ENCODE peak calls at places on chromosome 5, in nine cellular contexts. I is sigmoid colon; K is psoas muscle; X is pancreas; M is tibial nerve; B is aorta; E is ovary; G is bronchial epithelial cell; N is CD8-positive, alpha-beta memory T cell. A is an unnamed sample. For H3K36me3, the result is how much of the 10 kb centered on the place peaks cover.

GRCh38 chr5:122073023-122073422 is 5.0 kb downstream of the LOX start:
- DNase-seq in I (no peak), K (no peak), X (no peak), M (no peak), B (no peak), E (no peak), G (no peak), N (no peak), A (no peak)

GRCh38 chr5:179858241-179858585 is 404 bp downstream of the MRNIP start:
- DNase-seq in I (no peak), K (peak), X (peak), M (peak), B (no peak), E (no peak), G (peak), N (peak), A (peak)

GRCh38 chr5:67090040-67090439 is 106.6 kb downstream of the CD180 start:
- DNase-seq in I (no peak), K (no peak), X (no peak), M (no peak), B (no peak), E (no peak), G (no peak), N (no peak), A (no peak)

GRCh38 chr5:148922606-148923005 is 96.2 kb downstream of the ADRB2 start:
- DNase-seq in I (no peak), K (no peak), X (no peak), M (no peak), B (no peak), E (no peak), G (no peak), N (no peak), A (no peak)

GRCh38 chr5:137001026-137001569 is 498.0 kb downstream of the SPOCK1 start:
- DNase-seq in I (no peak), K (no peak), X (no peak), M (no peak), B (no peak), E (no peak), G (no peak), N (no peak), A (no peak)

GRCh38 chr5:98570661-98571181 is 202.7 kb upstream of the RGMB start:
- DNase-seq in I (no peak), K (no peak), X (no peak), M (no peak), B (no peak), E (no peak), G (no peak), N (no peak), A (no peak)

GRCh38 chr5:65290677-65291076 is 191.0 kb downstream of the ADAMTS6 start:
- DNase-seq in I (no peak), K (no peak), X (no peak), M (no peak), B (no peak), E (no peak), G (no peak), N (no peak), A (no peak)

GRCh38 chr5:37816331-37816730 is 23.5 kb downstream of the GDNF start:
- DNase-seq in I (no peak), K (no peak), X (no peak), M (no peak), B (no peak), E (no peak), G (peak), N (no peak), A (no peak)

GRCh38 chr5:174326372-174326771 is 280.9 kb downstream of the NSG2 start:
- DNase-seq in I (no peak), K (no peak), X (no peak), M (no peak), B (no peak), E (no peak), G (no peak), N (no peak), A (no peak)

GRCh38 chr5:72015103-72015548 is 92.1 kb upstream of the MAP1B start:
- DNase-seq in I (no peak), K (no peak), X (no peak), M (no peak), B (peak), E (peak), G (peak), N (no peak), A (no peak)

GRCh38 chr5:65765582-65765981 is 43.6 kb downstream of the NLN start:
- DNase-seq in I (no peak), K (no peak), X (no peak), M (no peak), B (no peak), E (no peak), G (no peak), N (no peak), A (no peak)

GRCh38 chr5:98605010-98605425 is 168.4 kb upstream of the RGMB start:
- DNase-seq in I (no peak), K (no peak), X (no peak), M (no peak), B (no peak), E (no peak), G (peak), N (no peak), A (no peak)

GRCh38 chr5:45288746-45289145 is 407.4 kb downstream of the HCN1 start:
- DNase-seq in I (no peak), K (no peak), X (no peak), M (no peak), B (no peak), E (no peak), G (no peak), N (no peak), A (no peak)

GRCh38 chr5:175750476-175751080 is 92.7 kb downstream of the HRH2 start:
- DNase-seq in I (no peak), K (no peak), X (no peak), M (no peak), B (no peak), E (no peak), G (no peak), N (no peak), A (no peak)

GRCh38 chr5:141484499-141485304 is at the start of gene PCDHGC4:
- DNase-seq in I (no peak), K (peak), X (no peak), M (no peak), B (no peak), E (no peak), G (no peak), N (no peak), A (no peak)

GRCh38 chr5:147327421-147327820 is 92.6 kb downstream of the STK32A start:
- DNase-seq in I (no peak), K (no peak), X (no peak), M (no peak), B (no peak), E (no peak), G (no peak), N (no peak), A (no peak)

GRCh38 chr5:137735531-137736284 is at the start of gene KLHL3:
- DNase-seq in I (no peak), K (peak), X (peak), M (no peak), B (peak), E (peak), G (peak), N (peak), A (no peak)

GRCh38 chr5:88756953-88757352 is 126.0 kb downstream of the MEF2C start:
- DNase-seq in I (no peak), K (no peak), X (no peak), M (no peak), B (no peak), E (no peak), G (no peak), N (no peak), A (no peak)

GRCh38 chr5:13354611-13355010 is 589.9 kb downstream of the DNAH5 start:
- DNase-seq in I (no peak), K (no peak), X (no peak), M (no peak), B (no peak), E (no peak), G (peak), N (no peak), A (no peak)

GRCh38 chr5:33032161-33033085 is 321.3 kb downstream of the NPR3 start:
- DNase-seq in I (no peak), K (no peak), X (no peak), M (peak), B (no peak), E (no peak), G (no peak), N (no peak), A (no peak)

GRCh38 chr5:15702102-15702501 is 202.1 kb downstream of the FBXL7 start:
- DNase-seq in I (no peak), K (no peak), X (no peak), M (no peak), B (no peak), E (no peak), G (peak), N (no peak), A (no peak)

GRCh38 chr5:126594676-126595485 is at the start of gene ALDH7A1:
- DNase-seq in I (peak), K (peak), X (peak), M (peak), B (peak), E (peak), G (peak), N (no peak), A (peak)

GRCh38 chr5:174093132-174093531 is 47.6 kb downstream of the NSG2 start:
- DNase-seq in I (no peak), K (no peak), X (no peak), M (no peak), B (no peak), E (no peak), G (no peak), N (no peak), A (no peak)

GRCh38 chr5:54703091-54703490 is 185.5 kb downstream of the SNX18 start:
- DNase-seq in I (peak), K (peak), X (no peak), M (peak), B (peak), E (peak), G (peak), N (no peak), A (no peak)

GRCh38 chr5:79853003-79853402 is 138.1 kb downstream of the MTX3 start:
- DNase-seq in I (no peak), K (no peak), X (no peak), M (no peak), B (no peak), E (no peak), G (no peak), N (no peak), A (no peak)

GRCh38 chr5:113182658-113183344 is 206.2 kb downstream of the DCP2 start:
- DNase-seq in I (no peak), K (no peak), X (no peak), M (no peak), B (no peak), E (no peak), G (no peak), N (no peak), A (no peak)

GRCh38 chr5:66757219-66757833 is 161.1 kb downstream of the MAST4 start:
- DNase-seq in I (no peak), K (no peak), X (no peak), M (peak), B (no peak), E (peak), G (peak), N (no peak), A (peak)

DNA sequence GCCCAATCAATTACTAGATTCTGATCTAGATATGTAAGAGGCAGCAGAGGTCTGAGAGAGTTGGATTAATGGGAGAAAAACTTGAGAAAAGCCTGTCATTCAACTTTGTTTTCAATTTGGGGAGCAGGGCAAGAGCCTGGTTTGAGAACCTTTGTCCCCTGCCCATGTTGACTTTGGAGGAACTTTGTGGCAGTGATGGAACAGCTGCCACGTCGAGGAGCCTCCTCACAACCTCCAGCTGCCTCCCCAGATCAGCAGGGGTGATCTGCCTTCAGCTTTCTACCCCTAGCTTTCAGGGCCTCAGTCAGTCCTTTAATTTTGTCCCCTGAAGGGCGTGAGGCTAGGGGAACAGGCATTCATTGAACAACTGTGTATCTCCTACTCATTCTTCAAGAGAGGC is 8.7 kb downstream of the SKP2 start:
- DNase-seq in I (no peak), K (no peak), X (no peak), M (no peak), B (no peak), E (no peak), G (no peak), N (no peak), A (no peak)
- H3K36me3 ChIP-seq in I (under half), K (under half), X (under half), M (half or more), B (under half), E (under half), G (under half), N (under half), A (half or more)

GRCh38 chr5:143311955-143312354 is 91.5 kb downstream of the NR3C1 start:
- DNase-seq in I (no peak), K (no peak), X (no peak), M (no peak), B (no peak), E (no peak), G (no peak), N (no peak), A (no peak)
- H3K36me3 ChIP-seq in I (under half), K (under half), X (under half), M (half or more), B (under half), E (under half), G (under half), N (under half), A (under half)

DNA sequence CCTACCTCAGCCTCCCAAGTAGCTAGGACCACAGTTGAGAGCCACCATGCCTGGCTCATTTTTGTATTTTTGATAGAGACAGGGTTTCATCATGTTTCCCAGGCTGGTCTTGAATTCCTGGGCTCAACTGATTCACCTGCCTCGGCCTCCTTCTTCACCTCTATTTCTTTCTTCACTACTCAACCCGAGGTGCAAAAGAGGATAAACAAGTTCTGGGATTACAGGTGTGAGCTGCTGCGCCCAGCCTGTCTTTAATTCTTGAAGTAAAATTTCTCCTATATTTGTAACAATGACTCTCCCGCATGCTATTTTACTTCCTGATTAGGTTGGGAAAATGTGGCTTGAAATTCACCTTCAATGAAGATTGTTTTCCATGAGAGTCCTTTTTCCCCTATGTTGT is 46.4 kb downstream of the CAST start:
- DNase-seq in I (no peak), K (no peak), X (no peak), M (no peak), B (no peak), E (no peak), G (peak), N (no peak), A (no peak)
- H3K36me3 ChIP-seq in I (under half), K (under half), X (under half), M (under half), B (under half), E (under half), G (under half), N (under half), A (under half)

DNA sequence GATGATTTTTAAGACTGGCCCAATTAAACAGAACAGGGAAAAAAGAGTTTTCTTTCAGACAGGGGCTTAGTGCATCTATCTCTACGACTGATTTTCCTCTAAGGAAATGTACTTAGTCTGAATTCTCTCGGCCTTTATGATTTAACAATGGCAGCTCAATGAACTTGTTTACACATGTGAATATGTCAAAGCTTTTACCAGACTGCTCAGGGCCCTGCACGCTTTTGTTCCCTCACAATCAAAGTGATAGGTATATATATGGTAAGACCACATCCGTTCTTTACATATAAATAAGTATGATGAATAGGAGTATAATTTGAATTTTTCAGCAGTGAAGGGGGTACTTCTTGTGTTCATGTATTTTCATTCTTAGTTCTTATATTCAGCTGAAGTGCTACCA is 27.6 kb downstream of the LEAP2 start:
- DNase-seq in I (no peak), K (no peak), X (no peak), M (no peak), B (no peak), E (no peak), G (no peak), N (no peak), A (peak)
- H3K36me3 ChIP-seq in I (under half), K (under half), X (under half), M (under half), B (under half), E (under half), G (under half), N (under half), A (under half)

GRCh38 chr5:90655423-90655822 is 96.8 kb downstream of the ADGRV1 start:
- DNase-seq in I (no peak), K (no peak), X (no peak), M (no peak), B (no peak), E (no peak), G (no peak), N (no peak), A (no peak)
- H3K36me3 ChIP-seq in I (under half), K (under half), X (under half), M (under half), B (under half), E (under half), G (under half), N (under half), A (under half)

DNA sequence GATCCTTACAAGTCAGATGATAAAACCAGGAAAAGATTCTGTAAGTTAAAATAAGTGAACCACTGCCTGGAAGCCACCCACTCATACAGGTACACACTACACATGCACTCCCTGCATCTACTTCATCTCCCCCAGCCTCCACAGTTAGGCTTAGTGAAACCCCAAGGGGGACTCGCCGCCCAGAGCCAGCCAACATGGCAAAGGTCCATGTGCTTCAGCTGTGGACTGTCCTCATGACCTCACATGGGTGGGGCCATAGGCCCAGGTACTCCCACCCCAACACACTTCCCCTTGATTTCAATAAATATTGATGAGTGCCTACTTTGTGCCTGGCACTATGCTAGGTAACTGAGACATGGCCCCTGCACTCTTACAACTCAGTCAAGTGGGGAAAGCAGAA is 22.9 kb downstream of the P4HA2 start:
- DNase-seq in I (no peak), K (no peak), X (no peak), M (no peak), B (no peak), E (no peak), G (no peak), N (no peak), A (no peak)
- H3K36me3 ChIP-seq in I (under half), K (under half), X (under half), M (half or more), B (under half), E (under half), G (under half), N (under half), A (under half)

DNA sequence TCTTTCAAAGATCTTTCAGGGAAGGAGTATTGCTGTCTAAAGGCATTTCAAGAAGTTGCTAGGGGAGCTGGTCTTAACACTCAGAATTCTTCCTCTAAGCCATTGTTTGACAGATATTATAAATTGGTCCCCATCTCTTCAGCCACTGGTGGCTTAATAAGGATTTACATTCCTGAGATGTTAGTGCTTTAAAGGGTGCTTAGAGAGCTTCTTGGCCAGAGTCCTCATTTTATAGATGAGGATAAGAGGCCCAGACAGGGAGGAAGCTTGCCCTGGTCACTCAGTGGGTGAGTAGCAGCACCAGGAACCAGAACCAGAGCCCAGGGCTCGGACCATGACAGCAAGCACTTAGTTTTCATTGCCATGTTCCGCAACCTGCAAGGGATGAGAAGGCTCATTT is 53.2 kb downstream of the GALNT10 start:
- DNase-seq in I (no peak), K (no peak), X (no peak), M (no peak), B (no peak), E (no peak), G (no peak), N (no peak), A (peak)
- H3K36me3 ChIP-seq in I (under half), K (under half), X (under half), M (under half), B (under half), E (under half), G (under half), N (under half), A (under half)